ENCODE peak calls at places on chromosomes 2 and 18, in four cellular contexts. K, B, M and P are unnamed samples.

GRCh38 chr18:62187543-62188378 is 706 bp downstream of the RELCH start:
- DNase-seq in K (no peak), B (peak), M (peak), P (peak)

GRCh38 chr18:35026407-35027061 is 14.7 kb upstream of the MAPRE2 start:
- DNase-seq in K (no peak), M (peak), B (no peak), P (no peak)

GRCh38 chr2:44649426-44649825 is 287.7 kb downstream of the CAMKMT start:
- DNase-seq in K (no peak), M (no peak), B (peak), P (no peak)

GRCh38 chr2:239721991-239722759 is 303.0 kb downstream of the NDUFA10 start:
- DNase-seq in B (no peak), M (no peak), K (no peak), P (no peak)

GRCh38 chr2:9594361-9595063 is 36.3 kb downstream of the YWHAQ start:
- DNase-seq in B (peak), M (no peak), K (no peak), P (no peak)

GRCh38 chr2:132991464-132992045 is 321.6 kb upstream of the LYPD1 start:
- DNase-seq in B (no peak), M (no peak), K (no peak), P (peak)

GRCh38 chr2:37644191-37644590 is 27.3 kb downstream of the CDC42EP3 start:
- DNase-seq in B (no peak), M (no peak), K (no peak), P (no peak)

GRCh38 chr18:63022429-63023022 is 297.0 kb downstream of the BCL2 start:
- DNase-seq in K (no peak), B (no peak), M (no peak), P (no peak)

GRCh38 chr18:35153609-35154273 is 87.1 kb upstream of the ZNF397 start:
- DNase-seq in B (no peak), M (peak), K (no peak), P (no peak)

GRCh38 chr2:240564571-240565266 is 3.6 kb upstream of the RNPEPL1 start:
- DNase-seq in M (no peak), B (peak), K (no peak), P (no peak)

GRCh38 chr18:47749195-47749973 is 181.1 kb downstream of the SMAD2 start:
- DNase-seq in M (peak), K (peak), B (peak), P (peak)